ENCODE peak calls at places on chromosomes 7 and 10, in nine cellular contexts. One of them, this sample, is unnamed.

GRCh38 chr7:47191876-47192291 is 390.0 kb downstream of the TNS3 start:
- DNase-seq in K562: no peak
- DNase-seq in endothelial cell of umbilical vein: no peak
- DNase-seq in esophagus squamous epithelium: no peak
- DNase-seq in A549: no peak
- DNase-seq in breast epithelium: no peak
- DNase-seq in IMR-90: no peak
- DNase-seq in upper lobe of left lung: peak
- DNase-seq in ovary: no peak
- DNase-seq in this sample: no peak

GRCh38 chr10:114045071-114045737 is 1.5 kb downstream of the ADRB1 start:
- DNase-seq in IMR-90: no peak
- DNase-seq in breast epithelium: no peak
- DNase-seq in ovary: no peak
- DNase-seq in esophagus squamous epithelium: no peak
- DNase-seq in upper lobe of left lung: peak
- DNase-seq in K562: no peak
- DNase-seq in A549: no peak
- DNase-seq in endothelial cell of umbilical vein: peak
- DNase-seq in this sample: peak

GRCh38 chr7:85103962-85104361 is 82.9 kb downstream of the SEMA3D start:
- DNase-seq in breast epithelium: no peak
- DNase-seq in IMR-90: peak
- DNase-seq in ovary: no peak
- DNase-seq in A549: no peak
- DNase-seq in endothelial cell of umbilical vein: no peak
- DNase-seq in K562: no peak
- DNase-seq in upper lobe of left lung: no peak
- DNase-seq in esophagus squamous epithelium: no peak
- DNase-seq in this sample: no peak

GRCh38 chr7:125316451-125316850 is 386.8 kb upstream of the POT1 start:
- DNase-seq in IMR-90: no peak
- DNase-seq in breast epithelium: no peak
- DNase-seq in ovary: no peak
- DNase-seq in esophagus squamous epithelium: no peak
- DNase-seq in endothelial cell of umbilical vein: peak
- DNase-seq in A549: peak
- DNase-seq in K562: peak
- DNase-seq in upper lobe of left lung: peak
- DNase-seq in this sample: no peak

GRCh38 chr7:138585283-138585993 is 115.7 kb downstream of the SVOPL start:
- DNase-seq in upper lobe of left lung: no peak
- DNase-seq in endothelial cell of umbilical vein: no peak
- DNase-seq in breast epithelium: no peak
- DNase-seq in A549: no peak
- DNase-seq in ovary: no peak
- DNase-seq in K562: no peak
- DNase-seq in IMR-90: no peak
- DNase-seq in esophagus squamous epithelium: no peak
- DNase-seq in this sample: no peak

GRCh38 chr7:131630427-131630826 is 74.0 kb upstream of the PODXL start:
- DNase-seq in IMR-90: no peak
- DNase-seq in esophagus squamous epithelium: no peak
- DNase-seq in breast epithelium: no peak
- DNase-seq in upper lobe of left lung: no peak
- DNase-seq in ovary: no peak
- DNase-seq in K562: no peak
- DNase-seq in A549: no peak
- DNase-seq in endothelial cell of umbilical vein: no peak
- DNase-seq in this sample: no peak

GRCh38 chr7:130943336-130943901 is 209.4 kb upstream of the KLF14 start:
- DNase-seq in IMR-90: peak
- DNase-seq in upper lobe of left lung: no peak
- DNase-seq in A549: peak
- DNase-seq in breast epithelium: no peak
- DNase-seq in esophagus squamous epithelium: no peak
- DNase-seq in endothelial cell of umbilical vein: peak
- DNase-seq in ovary: no peak
- DNase-seq in K562: peak
- DNase-seq in this sample: no peak

GRCh38 chr10:8919291-8919690 is 864.8 kb downstream of the GATA3 start:
- DNase-seq in A549: no peak
- DNase-seq in endothelial cell of umbilical vein: no peak
- DNase-seq in ovary: no peak
- DNase-seq in IMR-90: no peak
- DNase-seq in breast epithelium: no peak
- DNase-seq in upper lobe of left lung: no peak
- DNase-seq in esophagus squamous epithelium: no peak
- DNase-seq in K562: no peak
- DNase-seq in this sample: no peak

GRCh38 chr10:60914676-60915075 is 29.3 kb downstream of the RHOBTB1 start:
- DNase-seq in ovary: peak
- DNase-seq in esophagus squamous epithelium: no peak
- DNase-seq in A549: no peak
- DNase-seq in K562: no peak
- DNase-seq in upper lobe of left lung: no peak
- DNase-seq in endothelial cell of umbilical vein: peak
- DNase-seq in IMR-90: peak
- DNase-seq in breast epithelium: no peak
- DNase-seq in this sample: no peak

GRCh38 chr10:29951441-29951931 is 107.9 kb downstream of the JCAD start:
- DNase-seq in K562: no peak
- DNase-seq in A549: no peak
- DNase-seq in esophagus squamous epithelium: no peak
- DNase-seq in IMR-90: peak
- DNase-seq in ovary: no peak
- DNase-seq in endothelial cell of umbilical vein: peak
- DNase-seq in breast epithelium: no peak
- DNase-seq in upper lobe of left lung: no peak
- DNase-seq in this sample: peak

GRCh38 chr10:133274751-133275682 is 1.7 kb downstream of the ADAM8 start:
- DNase-seq in breast epithelium: no peak
- DNase-seq in A549: no peak
- DNase-seq in endothelial cell of umbilical vein: no peak
- DNase-seq in IMR-90: no peak
- DNase-seq in K562: peak
- DNase-seq in ovary: no peak
- DNase-seq in upper lobe of left lung: peak
- DNase-seq in esophagus squamous epithelium: no peak
- DNase-seq in this sample: no peak

DNA sequence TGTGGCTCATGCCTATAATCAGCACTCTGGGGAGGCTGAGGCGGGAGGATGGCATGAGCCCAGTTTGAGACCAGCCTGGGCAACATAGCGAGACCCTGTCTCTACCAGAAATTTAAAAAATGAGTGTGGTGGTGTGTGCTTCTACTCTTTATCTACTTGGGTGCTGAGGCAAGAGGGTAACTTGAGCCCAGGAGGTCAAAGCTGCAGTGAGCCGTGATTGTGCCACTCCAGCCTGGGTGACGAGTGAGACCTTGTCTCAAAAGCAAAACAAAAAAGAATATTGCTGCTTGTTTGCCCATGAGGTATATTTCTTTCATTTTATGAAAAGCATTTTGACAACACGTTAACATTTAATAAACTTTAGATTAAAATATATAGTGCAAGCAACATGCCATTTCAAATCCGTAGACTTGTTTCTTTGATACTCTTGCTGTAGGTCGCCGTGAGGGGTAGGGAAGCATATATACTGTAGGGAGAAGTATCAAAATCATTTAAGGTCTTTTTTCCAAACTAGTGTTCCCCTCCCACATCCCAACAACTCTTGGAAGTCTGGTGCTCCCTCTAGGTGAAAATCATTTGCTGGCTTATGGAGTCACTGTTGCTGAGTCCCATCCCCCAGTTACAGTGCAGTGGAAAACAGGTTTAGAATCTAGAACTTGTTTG is 4.3 kb upstream of the LSMEM1 start:
- DNase-seq in endothelial cell of umbilical vein: no peak
- DNase-seq in IMR-90: no peak
- DNase-seq in K562: no peak
- DNase-seq in A549: no peak
- DNase-seq in esophagus squamous epithelium: no peak
- DNase-seq in breast epithelium: no peak
- DNase-seq in upper lobe of left lung: no peak
- DNase-seq in ovary: no peak
- DNase-seq in this sample: no peak
- TF ChIP-seq POLR2A in endothelial cell of umbilical vein: no peak
- TF ChIP-seq POLR2A in IMR-90: no peak
- TF ChIP-seq POLR2A in K562: peak
- TF ChIP-seq POLR2A in A549: no peak
- TF ChIP-seq POLR2A in esophagus squamous epithelium: no peak
- TF ChIP-seq POLR2A in breast epithelium: no peak
- TF ChIP-seq POLR2A in upper lobe of left lung: no peak
- TF ChIP-seq POLR2A in ovary: no peak
- TF ChIP-seq POLR2A in this sample: no peak

DNA sequence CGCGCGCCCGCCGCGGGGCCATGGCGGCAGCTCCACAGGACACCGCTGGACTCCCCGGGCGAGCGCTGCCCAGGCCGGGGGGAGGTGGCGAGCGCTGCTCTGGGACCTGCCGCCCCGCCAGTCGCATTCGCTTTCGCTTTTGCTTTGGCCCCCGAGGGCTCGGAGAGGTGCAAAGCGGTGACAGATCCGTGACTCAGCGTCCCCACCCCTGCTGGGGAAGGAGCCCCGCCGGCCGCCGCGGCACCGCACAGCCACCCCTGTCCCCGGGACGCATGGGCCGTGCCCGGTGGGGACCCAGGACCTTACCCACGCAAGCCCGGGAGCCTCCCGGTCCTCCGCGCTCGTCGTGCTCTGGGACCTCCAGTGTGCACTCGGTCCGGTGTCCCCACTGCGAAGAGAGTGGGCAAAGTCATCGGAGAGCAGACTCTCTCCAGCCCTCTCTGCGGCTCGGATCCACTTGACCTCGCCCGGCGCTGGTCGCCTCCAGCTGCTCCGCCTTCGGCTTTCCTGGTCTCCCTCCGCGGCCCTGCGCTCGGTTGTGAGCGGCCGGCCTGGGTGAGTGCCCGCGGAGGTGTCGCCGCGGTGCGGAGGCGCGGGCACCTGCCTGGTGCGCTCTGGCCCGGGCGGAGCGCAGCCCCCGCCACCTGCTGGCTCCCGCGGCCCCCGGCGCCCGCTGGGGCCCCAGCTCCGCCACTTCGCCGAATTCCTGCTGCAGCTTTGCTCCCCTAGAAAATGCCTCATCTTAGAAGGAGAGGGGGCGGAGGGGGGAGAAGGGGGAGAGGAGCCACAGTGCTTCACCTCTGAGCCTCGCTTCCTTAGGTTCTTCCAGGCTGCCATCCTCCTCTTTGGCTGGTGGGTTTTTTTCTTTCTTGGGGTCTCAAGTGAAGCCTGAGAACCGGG is at the start of gene IL15RA:
- DNase-seq in K562: peak
- DNase-seq in IMR-90: peak
- DNase-seq in esophagus squamous epithelium: no peak
- DNase-seq in upper lobe of left lung: peak
- DNase-seq in A549: peak
- DNase-seq in ovary: peak
- DNase-seq in endothelial cell of umbilical vein: peak
- DNase-seq in breast epithelium: peak
- DNase-seq in this sample: peak
- TF ChIP-seq CTCF in K562: peak
- TF ChIP-seq CTCF in IMR-90: peak
- TF ChIP-seq CTCF in esophagus squamous epithelium: peak
- TF ChIP-seq CTCF in upper lobe of left lung: peak
- TF ChIP-seq CTCF in A549: peak
- TF ChIP-seq CTCF in ovary: peak
- TF ChIP-seq CTCF in endothelial cell of umbilical vein: peak
- TF ChIP-seq CTCF in breast epithelium: no peak
- TF ChIP-seq CTCF in this sample: no peak

DNA sequence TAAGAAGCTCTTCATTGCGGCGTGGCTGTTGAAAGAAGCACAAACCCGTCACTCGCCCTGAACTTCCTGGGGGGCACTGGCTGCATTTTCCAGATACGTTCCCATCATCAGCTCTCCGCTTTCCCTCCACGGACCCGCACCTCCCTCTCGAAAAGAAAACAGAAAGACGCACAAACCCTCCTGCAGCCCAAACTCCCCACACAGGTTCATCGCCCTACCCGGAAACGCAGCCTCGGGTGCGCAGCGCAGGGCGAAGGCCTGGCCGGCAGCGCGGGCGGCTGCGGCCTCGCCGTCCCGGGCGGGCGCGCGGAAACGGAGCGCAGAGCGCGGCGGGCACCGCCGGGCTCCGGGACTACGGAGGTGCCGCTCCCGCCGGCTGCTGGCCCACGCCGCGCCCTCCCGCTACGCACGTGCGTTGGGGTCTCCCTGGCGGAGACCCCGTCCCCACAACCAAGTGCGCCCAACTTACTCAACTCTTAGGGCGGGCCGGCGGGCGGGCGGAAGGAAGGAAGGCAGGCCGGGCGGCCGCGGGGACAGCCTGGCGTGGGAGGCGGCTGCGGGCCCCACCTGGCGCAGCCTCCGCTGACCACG is 822 bp downstream of the ZNF800 start:
- DNase-seq in K562: peak
- DNase-seq in breast epithelium: no peak
- DNase-seq in esophagus squamous epithelium: peak
- DNase-seq in upper lobe of left lung: peak
- DNase-seq in IMR-90: peak
- DNase-seq in ovary: no peak
- DNase-seq in endothelial cell of umbilical vein: peak
- DNase-seq in A549: peak
- DNase-seq in this sample: no peak
- TF ChIP-seq POLR2A in K562: no peak
- TF ChIP-seq POLR2A in breast epithelium: no peak
- TF ChIP-seq POLR2A in esophagus squamous epithelium: no peak
- TF ChIP-seq POLR2A in upper lobe of left lung: no peak
- TF ChIP-seq POLR2A in IMR-90: no peak
- TF ChIP-seq POLR2A in ovary: no peak
- TF ChIP-seq POLR2A in endothelial cell of umbilical vein: no peak
- TF ChIP-seq POLR2A in A549: no peak
- TF ChIP-seq POLR2A in this sample: no peak

GRCh38 chr10:112507988-112508387 is 61.0 kb downstream of the VTI1A start:
- DNase-seq in esophagus squamous epithelium: no peak
- DNase-seq in A549: no peak
- DNase-seq in endothelial cell of umbilical vein: peak
- DNase-seq in breast epithelium: no peak
- DNase-seq in K562: no peak
- DNase-seq in upper lobe of left lung: no peak
- DNase-seq in IMR-90: no peak
- DNase-seq in ovary: no peak
- DNase-seq in this sample: no peak

GRCh38 chr10:112498806-112499205 is 51.8 kb downstream of the VTI1A start:
- DNase-seq in endothelial cell of umbilical vein: no peak
- DNase-seq in IMR-90: no peak
- DNase-seq in upper lobe of left lung: no peak
- DNase-seq in esophagus squamous epithelium: no peak
- DNase-seq in K562: peak
- DNase-seq in A549: no peak
- DNase-seq in breast epithelium: no peak
- DNase-seq in ovary: no peak
- DNase-seq in this sample: no peak

GRCh38 chr10:112503643-112504042 is 56.6 kb downstream of the VTI1A start:
- DNase-seq in A549: no peak
- DNase-seq in ovary: no peak
- DNase-seq in K562: no peak
- DNase-seq in upper lobe of left lung: no peak
- DNase-seq in IMR-90: no peak
- DNase-seq in endothelial cell of umbilical vein: no peak
- DNase-seq in esophagus squamous epithelium: no peak
- DNase-seq in breast epithelium: no peak
- DNase-seq in this sample: no peak

GRCh38 chr10:112497347-112497950 is 50.4 kb downstream of the VTI1A start:
- DNase-seq in endothelial cell of umbilical vein: no peak
- DNase-seq in IMR-90: no peak
- DNase-seq in breast epithelium: no peak
- DNase-seq in ovary: no peak
- DNase-seq in upper lobe of left lung: no peak
- DNase-seq in K562: no peak
- DNase-seq in esophagus squamous epithelium: no peak
- DNase-seq in A549: no peak
- DNase-seq in this sample: no peak

GRCh38 chr10:112502536-112502935 is 55.5 kb downstream of the VTI1A start:
- DNase-seq in IMR-90: no peak
- DNase-seq in endothelial cell of umbilical vein: no peak
- DNase-seq in ovary: no peak
- DNase-seq in upper lobe of left lung: no peak
- DNase-seq in breast epithelium: no peak
- DNase-seq in esophagus squamous epithelium: no peak
- DNase-seq in K562: no peak
- DNase-seq in A549: no peak
- DNase-seq in this sample: no peak
- TF ChIP-seq CTCF in IMR-90: no peak
- TF ChIP-seq CTCF in endothelial cell of umbilical vein: no peak
- TF ChIP-seq CTCF in ovary: no peak
- TF ChIP-seq CTCF in upper lobe of left lung: no peak
- TF ChIP-seq CTCF in breast epithelium: no peak
- TF ChIP-seq CTCF in esophagus squamous epithelium: no peak
- TF ChIP-seq CTCF in K562: no peak
- TF ChIP-seq CTCF in A549: no peak
- TF ChIP-seq CTCF in this sample: no peak

This sample was measured in lower leg skin.